ENCODE peak calls at places on chromosomes 16 and 17, in five cellular contexts. T is HL-60, H is H1, F is HCT116, C is esophagus muscularis mucosa. K is an unnamed sample.

GRCh38 chr16:50299508-50300105 is 33.3 kb downstream of the ADCY7 start:
- DNase-seq in T (no peak), C (no peak), H (no peak), F (no peak), K (no peak)

GRCh38 chr17:58277107-58277506 is 3.6 kb downstream of the MPO start:
- DNase-seq in H (no peak), T (peak; percentile 43), F (peak; percentile 18), C (no peak), K (no peak)

GRCh38 chr16:85634747-85635544 is 21.8 kb downstream of the GSE1 start:
- DNase-seq in T (no peak), F (no peak), C (no peak), H (no peak), K (no peak)

GRCh38 chr17:65742433-65743312 is 181.2 kb upstream of the AXIN2 start:
- DNase-seq in F (peak; percentile 70), T (no peak), H (peak; percentile 1), C (no peak), K (no peak)

GRCh38 chr17:5122586-5123342 is 6.9 kb downstream of the USP6 start:
- DNase-seq in H (no peak), C (no peak), F (no peak), T (no peak), K (peak; percentile 77)

GRCh38 chr17:17345686-17346427 is 42.7 kb downstream of the NT5M start:
- DNase-seq in H (no peak), F (no peak), T (no peak), C (no peak), K (no peak)

GRCh38 chr17:81740395-81740961 is 28.4 kb downstream of the SLC25A10 start:
- DNase-seq in C (no peak), T (no peak), H (no peak), F (no peak), K (no peak)

GRCh38 chr17:75366432-75366831 is 39.0 kb downstream of the GRB2 start:
- DNase-seq in T (no peak), F (no peak), C (no peak), H (no peak), K (no peak)

GRCh38 chr17:83180264-83180995 is 101.0 kb downstream of the METRNL start:
- DNase-seq in T (no peak), C (peak; percentile 80), F (no peak), H (no peak), K (peak; percentile 93)

GRCh38 chr16:30139895-30140481 is 17.0 kb upstream of the MAPK3 start:
- DNase-seq in T (peak; percentile 44), H (no peak), F (no peak), C (no peak), K (no peak)

GRCh38 chr17:78252701-78253635 is 21.5 kb downstream of the TMEM235 start:
- DNase-seq in T (no peak), C (no peak), F (no peak), H (no peak), K (no peak)

GRCh38 chr16:69110406-69110805 is 5.0 kb downstream of the HAS3 start:
- DNase-seq in C (no peak), H (no peak), T (no peak), F (no peak), K (no peak)

GRCh38 chr17:8904686-8905085 is 37.2 kb upstream of the PIK3R6 start:
- DNase-seq in T (no peak), H (no peak), F (no peak), C (peak; percentile 66), K (peak; percentile 74)

GRCh38 chr17:48734328-48735056 is 5.9 kb upstream of the HOXB13 start:
- DNase-seq in H (no peak), C (no peak), T (no peak), F (no peak), K (no peak)

GRCh38 chr17:17935321-17936271 is 36.6 kb downstream of the TOM1L2 start:
- DNase-seq in F (no peak), C (no peak), H (no peak), T (peak; percentile 1), K (no peak)

GRCh38 chr17:13957636-13958035 is 111.7 kb upstream of the COX10 start:
- DNase-seq in F (no peak), C (no peak), H (no peak), T (no peak), K (no peak)

GRCh38 chr17:40779181-40779909 is 3.0 kb downstream of the KRT27 start:
- DNase-seq in C (no peak), H (no peak), F (no peak), T (no peak), K (no peak)

GRCh38 chr17:65064452-65065019 is 8.0 kb upstream of the GNA13 start:
- DNase-seq in C (no peak), T (no peak), H (no peak), F (no peak), K (no peak)

GRCh38 chr16:82195917-82196494 is 26.0 kb upstream of the MPHOSPH6 start:
- DNase-seq in H (no peak), T (no peak), F (no peak), C (no peak), K (no peak)

GRCh38 chr17:79618383-79619067 is 7.7 kb upstream of the RBFOX3 start:
- DNase-seq in F (no peak), C (no peak), H (no peak), T (no peak), K (no peak)

GRCh38 chr17:73643012-73643845 is 1.0 kb downstream of the SDK2 start:
- DNase-seq in T (peak; percentile 35), H (no peak), C (no peak), F (no peak), K (no peak)

GRCh38 chr17:7211512-7212277 is 7.9 kb downstream of the DLG4 start:
- DNase-seq in F (no peak), H (no peak), T (no peak), C (no peak), K (no peak)

GRCh38 chr17:7215136-7215638 is 4.4 kb downstream of the DLG4 start:
- DNase-seq in H (no peak), C (peak; percentile 99), T (no peak), F (no peak), K (peak; percentile 99)

GRCh38 chr17:7215652-7216139 is 3.9 kb downstream of the DLG4 start:
- DNase-seq in C (no peak), T (no peak), F (no peak), H (no peak), K (no peak)

GRCh38 chr17:7214300-7215135 is 5.1 kb downstream of the DLG4 start:
- DNase-seq in C (peak; percentile 100), H (peak; percentile 99), F (peak; percentile 96), T (peak; percentile 87), K (no peak)

DNA sequence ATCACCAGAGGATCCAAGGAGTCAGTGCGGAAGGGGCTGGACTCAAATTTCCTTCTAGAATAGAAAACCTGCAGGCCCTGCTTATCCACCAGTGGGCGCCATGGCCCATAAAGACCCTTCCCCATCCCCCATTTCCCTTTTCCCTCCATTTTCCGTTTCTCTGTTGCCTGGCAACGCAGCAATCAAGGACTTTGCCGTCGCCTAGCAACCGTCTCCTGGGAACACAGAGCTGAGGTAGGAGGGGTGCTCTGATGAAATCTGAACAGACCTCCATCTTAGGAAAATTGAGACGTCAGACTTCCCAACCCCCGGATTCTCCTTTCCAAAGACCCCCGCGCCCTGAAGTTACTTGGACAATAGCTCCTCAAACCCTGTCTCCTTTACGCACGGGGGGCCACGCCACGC is 5.7 kb downstream of the DLG4 start:
- DNase-seq in F (peak; percentile 72), H (peak; percentile 92), T (peak; percentile 27), C (no peak), K (no peak)
- TF ChIP-seq CTCF in F (no peak), H (peak; percentile 78), T (no peak), C (peak; percentile 7), K (no peak)

DNA sequence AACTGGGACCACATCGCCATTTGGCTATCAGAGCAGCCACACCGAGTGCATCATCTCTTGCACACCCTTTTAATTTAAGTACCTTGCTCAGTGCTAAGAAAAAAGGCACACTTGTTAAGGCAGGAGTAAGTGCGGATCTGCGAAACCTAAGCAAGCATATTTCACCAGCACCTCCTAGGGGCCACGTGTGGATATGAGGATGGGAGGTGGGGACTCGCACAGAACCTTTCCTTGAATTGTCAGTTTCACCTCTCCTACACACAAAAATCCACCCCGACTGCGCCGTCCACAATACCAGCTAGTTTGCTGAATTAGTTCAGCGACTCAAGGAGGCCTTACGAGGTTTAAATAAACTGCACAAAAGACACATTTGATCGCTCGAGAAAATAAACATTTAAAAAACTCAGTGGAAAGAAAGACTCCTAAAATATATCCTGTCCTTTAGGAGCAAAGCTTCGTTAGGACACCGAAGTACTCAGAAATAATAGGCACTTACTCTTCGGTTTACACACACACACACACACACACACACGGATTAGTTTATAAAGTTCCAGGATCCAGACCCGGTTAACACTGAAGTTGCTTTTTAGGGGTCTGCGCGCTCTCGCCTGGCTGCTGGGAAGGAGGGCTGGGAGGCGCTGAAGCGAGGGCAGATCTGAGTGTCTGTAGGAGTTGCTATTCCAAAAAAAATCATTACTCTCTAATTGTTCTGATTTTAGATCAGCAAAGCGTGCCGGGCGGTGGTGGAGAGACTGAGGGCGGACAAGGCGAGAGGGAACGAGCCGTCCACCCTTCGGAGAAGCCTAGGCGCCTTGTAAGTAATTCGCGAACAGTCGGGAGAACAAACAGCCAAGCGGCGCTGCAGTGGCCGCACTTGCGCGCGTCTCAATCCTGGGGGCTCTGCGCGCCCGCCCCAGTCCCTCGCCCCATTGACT is 1.0 kb upstream of the KCNJ2 start:
- DNase-seq in F (no peak), C (peak; percentile 93), H (peak; percentile 10), T (peak; percentile 36), K (no peak)
- TF ChIP-seq POLR2AphosphoS5 in F (no peak), C (peak; percentile 45), H (no peak), T (no peak), K (no peak)

GRCh38 chr17:1227917-1228751 is 42.1 kb upstream of the BHLHA9 start:
- DNase-seq in F (no peak), C (no peak), T (peak; percentile 21), H (no peak), K (no peak)

GRCh38 chr17:1228752-1229353 is 41.4 kb upstream of the BHLHA9 start:
- DNase-seq in H (no peak), C (no peak), F (no peak), T (no peak), K (no peak)

GRCh38 chr17:1231456-1231855 is 38.8 kb upstream of the BHLHA9 start:
- DNase-seq in H (no peak), C (no peak), T (peak; percentile 47), F (no peak), K (no peak)

GRCh38 chr17:1229354-1229890 is 40.8 kb upstream of the BHLHA9 start:
- DNase-seq in H (no peak), F (no peak), T (peak; percentile 81), C (peak; percentile 94), K (no peak)

GRCh38 chr17:1229891-1230571 is 40.2 kb upstream of the BHLHA9 start:
- DNase-seq in F (no peak), T (no peak), C (no peak), H (no peak), K (no peak)
- H3K27ac ChIP-seq in F (no peak overlapping the region), T (no peak overlapping the region), C (peak overlapping the region; percentile 61), H (no peak overlapping the region), K (peak overlapping the region; percentile 75)

DNA sequence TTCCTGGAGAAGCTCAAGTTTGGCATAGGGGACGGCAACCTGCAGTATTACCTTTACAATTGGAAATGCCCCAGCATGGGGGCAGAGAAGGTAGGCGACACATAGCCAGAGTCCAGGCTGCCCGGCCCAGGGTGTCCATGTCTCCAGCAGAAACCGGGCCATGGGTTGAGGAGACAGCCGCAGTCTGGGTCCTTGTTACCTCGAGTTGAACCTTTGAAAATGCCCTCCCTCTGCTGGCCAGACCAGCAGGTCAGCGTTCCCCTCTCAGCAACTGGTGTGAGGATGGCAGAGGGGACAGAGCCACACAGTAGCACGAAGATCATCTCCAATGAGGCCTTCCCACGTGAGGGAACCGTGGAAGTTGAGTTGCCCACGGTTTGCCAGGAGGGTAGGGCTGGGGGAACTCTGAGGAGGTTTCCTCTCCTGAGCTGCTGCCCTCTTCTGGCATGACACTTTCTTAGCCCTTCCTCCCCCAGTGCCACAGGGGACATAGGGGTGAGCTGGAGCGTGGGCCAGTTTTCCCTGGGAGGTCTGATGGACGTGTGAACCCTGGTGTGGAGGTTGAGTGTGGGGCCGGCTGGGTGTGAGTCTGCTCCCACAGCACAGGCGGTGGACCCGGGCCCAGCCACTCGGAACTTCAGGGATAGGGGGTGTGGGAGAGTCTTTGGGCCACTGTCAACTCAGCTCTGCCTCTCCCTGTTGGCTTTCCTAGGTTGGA is 27.2 kb downstream of the PLCD3 start:
- DNase-seq in C (no peak), H (no peak), F (no peak), T (no peak), K (no peak)
- TF ChIP-seq CTCF in C (no peak), H (no peak), F (peak; percentile 25), T (no peak), K (no peak)

K was measured in vagina.